ENCODE peak calls at places on chromosomes 2 and 18, in ten cellular contexts. V, M, R, X, T, S, C, J, L and A are unnamed samples. For H3K4me1, the result is how much of the 10 kb centered on the place peaks cover.

GRCh38 chr2:190023860-190024259 is 38.7 kb downstream of the MSTN start:
- DNase-seq in J (no peak), T (peak), C (peak), X (no peak), S (no peak), M (no peak), V (no peak), R (peak), L (no peak), A (no peak)

GRCh38 chr2:138760693-138761092 is 19.5 kb downstream of the NXPH2 start:
- DNase-seq in S (no peak), L (no peak), R (no peak), T (no peak), V (no peak), J (no peak), M (no peak), X (no peak), C (no peak), A (no peak)

GRCh38 chr2:97766567-97766966 is 53.2 kb downstream of the ZAP70 start:
- DNase-seq in R (no peak), S (no peak), T (no peak), C (no peak), L (peak), V (no peak), X (no peak), M (no peak), J (no peak), A (no peak)

GRCh38 chr2:76569819-76570218 is 859.1 kb upstream of the GCFC2 start:
- DNase-seq in M (no peak), V (no peak), R (no peak), S (no peak), J (no peak), C (no peak), L (no peak), X (no peak), T (peak), A (no peak)

GRCh38 chr2:176852667-176853066 is 359.9 kb upstream of the HNRNPA3 start:
- DNase-seq in L (no peak), C (no peak), M (no peak), V (no peak), S (peak), X (peak), T (peak), J (no peak), R (no peak), A (no peak)

GRCh38 chr2:82340578-82341053 is 2036.1 kb upstream of the LRRTM1 start:
- DNase-seq in X (no peak), M (no peak), T (no peak), L (no peak), V (no peak), R (no peak), J (no peak), S (no peak), C (no peak), A (no peak)

GRCh38 chr2:98086491-98087446 is at the start of gene VWA3B:
- DNase-seq in R (peak), S (peak), L (peak), J (peak), T (peak), X (no peak), M (peak), V (peak), C (peak), A (peak)

GRCh38 chr2:170324640-170325046 is 146.7 kb downstream of the MYO3B start:
- DNase-seq in X (no peak), S (no peak), V (peak), R (peak), C (peak), L (no peak), J (no peak), M (no peak), T (peak), A (peak)

GRCh38 chr2:176107731-176108181 is 676 bp downstream of the HOXD11 start:
- DNase-seq in X (no peak), R (no peak), V (no peak), S (no peak), L (no peak), M (no peak), T (no peak), J (no peak), C (no peak), A (no peak)

GRCh38 chr2:153287109-153287801 is 191.3 kb downstream of the RPRM start:
- DNase-seq in T (no peak), R (peak), V (no peak), M (no peak), L (no peak), J (no peak), S (no peak), C (no peak), X (no peak), A (peak)

GRCh38 chr2:100073110-100073509 is 69.3 kb downstream of the AFF3 start:
- DNase-seq in J (no peak), V (no peak), X (no peak), T (no peak), C (no peak), L (peak), M (no peak), R (no peak), S (no peak), A (no peak)

GRCh38 chr2:198162276-198162675 is 357.9 kb downstream of the PLCL1 start:
- DNase-seq in L (no peak), S (no peak), T (no peak), C (no peak), M (no peak), X (no peak), J (no peak), V (no peak), R (no peak), A (no peak)

GRCh38 chr2:130917006-130917688 is 80.4 kb downstream of the ARHGEF4 start:
- DNase-seq in M (no peak), X (no peak), T (no peak), V (no peak), S (no peak), J (no peak), R (no peak), L (no peak), C (no peak), A (no peak)

GRCh38 chr18:25067291-25068050 is 284.5 kb downstream of the ZNF521 start:
- DNase-seq in V (no peak), J (no peak), X (no peak), M (no peak), C (no peak), S (no peak), T (no peak), R (no peak), L (no peak), A (no peak)

GRCh38 chr2:116088246-116088645 is 1645.8 kb downstream of the DPP10 start:
- DNase-seq in X (no peak), M (no peak), R (no peak), T (no peak), L (no peak), V (no peak), S (no peak), J (no peak), C (no peak), A (no peak)

GRCh38 chr2:98632351-98632750 is 24.0 kb downstream of the UNC50 start:
- DNase-seq in T (no peak), R (no peak), X (no peak), C (no peak), S (no peak), J (no peak), V (no peak), L (no peak), M (no peak), A (no peak)

GRCh38 chr2:44928660-44929471 is 12.6 kb upstream of the SIX3 start:
- DNase-seq in S (no peak), T (no peak), X (no peak), V (no peak), C (no peak), R (no peak), L (no peak), J (no peak), M (no peak), A (no peak)

GRCh38 chr2:1159013-1159412 is 208.4 kb downstream of the SNTG2 start:
- DNase-seq in R (no peak), C (no peak), J (no peak), L (no peak), V (no peak), M (no peak), T (no peak), S (no peak), X (no peak), A (no peak)

GRCh38 chr2:1157107-1157506 is 206.5 kb downstream of the SNTG2 start:
- DNase-seq in X (no peak), V (no peak), R (no peak), S (no peak), C (no peak), M (no peak), L (no peak), J (no peak), T (no peak), A (no peak)

GRCh38 chr2:1156526-1156925 is 205.9 kb downstream of the SNTG2 start:
- DNase-seq in S (no peak), V (no peak), M (no peak), R (no peak), L (no peak), C (no peak), T (no peak), X (no peak), J (no peak), A (no peak)

GRCh38 chr2:1162768-1163584 is 212.3 kb downstream of the SNTG2 start:
- DNase-seq in S (no peak), V (no peak), R (no peak), M (no peak), T (no peak), X (peak), C (no peak), L (peak), J (no peak), A (no peak)

GRCh38 chr2:1162246-1162645 is 211.6 kb downstream of the SNTG2 start:
- DNase-seq in X (no peak), R (no peak), J (no peak), L (no peak), C (no peak), S (no peak), T (no peak), V (no peak), M (no peak), A (no peak)
- H3K4me1 ChIP-seq in X (under half), R (under half), J (under half), L (under half), C (under half), S (under half), T (under half), V (under half), M (under half), A (under half)

GRCh38 chr2:31236433-31237205 is 2.7 kb downstream of the EHD3 start:
- DNase-seq in S (no peak), R (no peak), J (no peak), X (no peak), L (no peak), C (no peak), T (no peak), V (no peak), M (no peak), A (no peak)
- H3K4me1 ChIP-seq in S (under half), R (under half), J (under half), X (under half), L (half or more), C (under half), T (under half), V (under half), M (under half), A (under half)

GRCh38 chr2:105369777-105370690 is 28.8 kb downstream of the FHL2 start:
- DNase-seq in L (peak), M (peak), C (peak), R (peak), X (peak), J (peak), V (peak), S (peak), T (peak), A (peak)
- H3K4me1 ChIP-seq in L (half or more), M (under half), C (under half), R (under half), X (under half), J (under half), V (under half), S (under half), T (under half), A (under half)

GRCh38 chr2:101771226-101771906 is 73.9 kb downstream of the MAP4K4 start:
- DNase-seq in S (no peak), L (no peak), X (no peak), C (no peak), R (no peak), M (no peak), J (no peak), T (no peak), V (no peak), A (no peak)
- H3K4me1 ChIP-seq in S (half or more), L (half or more), X (half or more), C (under half), R (under half), M (half or more), J (under half), T (under half), V (under half), A (under half)

DNA sequence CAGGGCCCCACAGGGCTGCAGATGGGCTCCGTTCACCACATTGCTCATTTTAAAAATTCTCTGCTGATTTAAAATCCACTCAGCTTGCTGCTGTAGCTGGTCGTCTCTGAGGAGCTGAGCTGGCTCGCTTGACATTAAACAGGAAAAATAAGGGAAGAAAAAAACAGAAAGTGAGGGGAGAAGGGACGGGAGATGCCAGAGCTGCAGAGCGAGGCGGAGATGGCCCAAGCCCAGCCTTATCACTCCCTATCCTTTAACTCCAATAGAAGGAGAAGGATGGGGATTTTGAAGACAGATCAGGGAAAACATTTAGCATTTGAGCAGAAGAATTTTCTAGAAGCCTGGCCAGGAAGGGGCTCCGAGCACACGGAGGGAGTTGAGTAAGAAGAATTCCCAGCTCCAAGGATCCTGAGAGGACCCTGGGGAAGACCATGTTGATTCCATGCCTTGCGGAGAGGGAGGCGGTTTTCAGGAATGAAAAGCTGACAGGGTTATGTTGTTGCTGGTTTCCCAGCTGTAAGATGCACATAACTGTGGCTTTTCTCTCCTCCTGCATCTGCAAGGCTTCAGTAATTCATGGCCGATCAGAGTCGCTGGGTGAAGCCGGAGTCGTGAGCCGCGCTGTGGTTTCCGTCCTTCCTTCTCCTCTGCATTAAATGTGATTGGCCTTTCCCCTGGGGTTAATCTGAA is 35.6 kb downstream of the TWIST2 start:
- DNase-seq in V (no peak), J (no peak), L (no peak), M (no peak), R (no peak), S (no peak), T (no peak), X (no peak), C (no peak), A (no peak)
- H3K4me1 ChIP-seq in V (under half), J (under half), L (under half), M (under half), R (under half), S (under half), T (under half), X (under half), C (under half), A (under half)

GRCh38 chr2:30264236-30264635 is 32.9 kb downstream of the LBH start:
- DNase-seq in J (no peak), X (no peak), M (no peak), L (no peak), R (no peak), T (peak), V (no peak), C (no peak), S (no peak), A (no peak)

GRCh38 chr2:30261695-30262211 is 30.4 kb downstream of the LBH start:
- DNase-seq in M (no peak), C (no peak), V (no peak), X (no peak), L (no peak), J (no peak), T (no peak), R (no peak), S (no peak), A (no peak)

GRCh38 chr2:30265441-30266015 is 34.2 kb downstream of the LBH start:
- DNase-seq in R (no peak), T (no peak), C (no peak), J (no peak), V (no peak), X (no peak), L (no peak), M (no peak), S (no peak), A (no peak)

GRCh38 chr2:30259827-30260679 is 28.7 kb downstream of the LBH start:
- DNase-seq in L (no peak), V (no peak), R (no peak), T (no peak), S (no peak), J (no peak), M (no peak), C (no peak), X (no peak), A (no peak)

DNA sequence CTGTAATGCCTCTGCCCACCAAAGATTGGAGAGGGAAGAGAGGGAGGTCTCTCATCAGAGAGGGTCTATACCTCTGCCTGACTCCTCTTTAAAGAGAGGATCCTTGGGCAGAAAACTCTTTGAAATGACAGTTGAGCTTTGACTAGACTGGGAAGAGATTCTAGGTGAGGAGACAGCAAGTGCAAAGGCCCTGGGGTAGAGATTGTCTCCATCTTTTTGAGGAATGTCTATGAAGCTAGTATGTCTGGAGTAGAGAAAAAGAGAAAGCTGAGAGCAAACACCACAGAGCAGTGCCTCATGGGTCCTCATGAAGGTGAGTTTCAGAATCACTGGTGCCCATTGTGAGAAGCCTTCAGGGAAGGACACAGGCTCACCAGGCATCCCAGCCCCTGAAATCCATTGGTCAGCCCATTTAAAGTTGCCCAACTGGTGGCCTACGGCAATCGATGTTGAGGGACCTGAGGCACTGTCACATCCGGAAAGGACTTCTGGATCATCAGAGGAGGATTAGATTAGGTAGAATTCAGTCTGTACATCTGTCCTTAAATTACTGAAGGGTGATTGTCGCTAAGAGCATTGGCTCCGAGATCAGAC is 31.5 kb downstream of the LBH start:
- DNase-seq in R (no peak), V (no peak), X (no peak), S (no peak), T (no peak), J (no peak), C (no peak), M (no peak), L (no peak), A (no peak)
- H3K4me1 ChIP-seq in R (under half), V (under half), X (half or more), S (under half), T (under half), J (under half), C (under half), M (under half), L (under half), A (under half)

GRCh38 chr2:208136695-208137094 is 7.1 kb upstream of the CRYGC start:
- DNase-seq in T (no peak), J (no peak), S (no peak), X (no peak), L (no peak), V (no peak), M (no peak), C (no peak), R (no peak), A (no peak)
- H3K4me1 ChIP-seq in T (under half), J (under half), S (under half), X (under half), L (under half), V (under half), M (under half), C (under half), R (under half), A (under half)